ENCODE peak calls at places on chromosome 16, in seven cellular contexts. One of them, this sample, is unnamed.

GRCh38 chr16:20385844-20386832 is 18.4 kb downstream of the PDILT start:
- DNase-seq in NCI-H510A treated with DMSO at 0.1 percent for 48 hours: peak
- DNase-seq in cardiac fibroblast: peak
- DNase-seq in BE2C: peak
- DNase-seq in GOT3: no peak
- DNase-seq in activated naive CD4-positive, alpha-beta T cell treated with anti-CD3 and anti-CD28 coated beads for 36 hours: peak
- DNase-seq in stimulated activated CD8-positive, alpha-beta memory T cell treated with anti-CD3 and anti-CD28 coated beads, Interleukin-7, amount 100 ng/mL, for 1 hour: no peak
- DNase-seq in this sample: peak

GRCh38 chr16:68948230-68948910 is 105.0 kb downstream of the TANGO6 start:
- DNase-seq in NCI-H510A treated with DMSO at 0.1 percent for 48 hours: no peak
- DNase-seq in cardiac fibroblast: peak
- DNase-seq in BE2C: no peak
- DNase-seq in GOT3: no peak
- DNase-seq in activated naive CD4-positive, alpha-beta T cell treated with anti-CD3 and anti-CD28 coated beads for 36 hours: no peak
- DNase-seq in stimulated activated CD8-positive, alpha-beta memory T cell treated with anti-CD3 and anti-CD28 coated beads, Interleukin-7, amount 100 ng/mL, for 1 hour: no peak
- DNase-seq in this sample: no peak

GRCh38 chr16:86608301-86608747 is 30.0 kb downstream of the FOXL1 start:
- DNase-seq in NCI-H510A treated with DMSO at 0.1 percent for 48 hours: no peak
- DNase-seq in cardiac fibroblast: peak
- DNase-seq in BE2C: no peak
- DNase-seq in GOT3: no peak
- DNase-seq in activated naive CD4-positive, alpha-beta T cell treated with anti-CD3 and anti-CD28 coated beads for 36 hours: no peak
- DNase-seq in stimulated activated CD8-positive, alpha-beta memory T cell treated with anti-CD3 and anti-CD28 coated beads, Interleukin-7, amount 100 ng/mL, for 1 hour: no peak
- DNase-seq in this sample: no peak

GRCh38 chr16:9499921-9500593 is 408.6 kb downstream of the HAPSTR1 start:
- DNase-seq in NCI-H510A treated with DMSO at 0.1 percent for 48 hours: no peak
- DNase-seq in cardiac fibroblast: no peak
- DNase-seq in BE2C: no peak
- DNase-seq in GOT3: no peak
- DNase-seq in activated naive CD4-positive, alpha-beta T cell treated with anti-CD3 and anti-CD28 coated beads for 36 hours: no peak
- DNase-seq in stimulated activated CD8-positive, alpha-beta memory T cell treated with anti-CD3 and anti-CD28 coated beads, Interleukin-7, amount 100 ng/mL, for 1 hour: no peak
- DNase-seq in this sample: no peak

GRCh38 chr16:70610273-70611223 is 35.8 kb upstream of the IL34 start:
- DNase-seq in NCI-H510A treated with DMSO at 0.1 percent for 48 hours: no peak
- DNase-seq in cardiac fibroblast: no peak
- DNase-seq in BE2C: no peak
- DNase-seq in GOT3: no peak
- DNase-seq in activated naive CD4-positive, alpha-beta T cell treated with anti-CD3 and anti-CD28 coated beads for 36 hours: no peak
- DNase-seq in stimulated activated CD8-positive, alpha-beta memory T cell treated with anti-CD3 and anti-CD28 coated beads, Interleukin-7, amount 100 ng/mL, for 1 hour: no peak
- DNase-seq in this sample: no peak

GRCh38 chr16:73028263-73028662 is 19.7 kb downstream of the ZFHX3 start:
- DNase-seq in NCI-H510A treated with DMSO at 0.1 percent for 48 hours: no peak
- DNase-seq in cardiac fibroblast: no peak
- DNase-seq in BE2C: no peak
- DNase-seq in GOT3: no peak
- DNase-seq in activated naive CD4-positive, alpha-beta T cell treated with anti-CD3 and anti-CD28 coated beads for 36 hours: no peak
- DNase-seq in stimulated activated CD8-positive, alpha-beta memory T cell treated with anti-CD3 and anti-CD28 coated beads, Interleukin-7, amount 100 ng/mL, for 1 hour: no peak
- DNase-seq in this sample: no peak

GRCh38 chr16:80198265-80198994 is 342.4 kb upstream of the DYNLRB2 start:
- DNase-seq in NCI-H510A treated with DMSO at 0.1 percent for 48 hours: peak
- DNase-seq in cardiac fibroblast: peak
- DNase-seq in BE2C: no peak
- DNase-seq in GOT3: no peak
- DNase-seq in activated naive CD4-positive, alpha-beta T cell treated with anti-CD3 and anti-CD28 coated beads for 36 hours: no peak
- DNase-seq in stimulated activated CD8-positive, alpha-beta memory T cell treated with anti-CD3 and anti-CD28 coated beads, Interleukin-7, amount 100 ng/mL, for 1 hour: no peak
- DNase-seq in this sample: no peak

GRCh38 chr16:70430667-70431536 is 8.0 kb downstream of the ST3GAL2 start:
- DNase-seq in NCI-H510A treated with DMSO at 0.1 percent for 48 hours: no peak
- DNase-seq in cardiac fibroblast: no peak
- DNase-seq in BE2C: no peak
- DNase-seq in GOT3: no peak
- DNase-seq in activated naive CD4-positive, alpha-beta T cell treated with anti-CD3 and anti-CD28 coated beads for 36 hours: peak
- DNase-seq in stimulated activated CD8-positive, alpha-beta memory T cell treated with anti-CD3 and anti-CD28 coated beads, Interleukin-7, amount 100 ng/mL, for 1 hour: no peak
- DNase-seq in this sample: no peak

GRCh38 chr16:75089486-75090202 is 26.9 kb downstream of the LDHD start:
- DNase-seq in NCI-H510A treated with DMSO at 0.1 percent for 48 hours: no peak
- DNase-seq in cardiac fibroblast: no peak
- DNase-seq in BE2C: no peak
- DNase-seq in GOT3: no peak
- DNase-seq in activated naive CD4-positive, alpha-beta T cell treated with anti-CD3 and anti-CD28 coated beads for 36 hours: no peak
- DNase-seq in stimulated activated CD8-positive, alpha-beta memory T cell treated with anti-CD3 and anti-CD28 coated beads, Interleukin-7, amount 100 ng/mL, for 1 hour: no peak
- DNase-seq in this sample: no peak

GRCh38 chr16:84378567-84378966 is 10.2 kb downstream of the ATP2C2 start:
- DNase-seq in NCI-H510A treated with DMSO at 0.1 percent for 48 hours: no peak
- DNase-seq in cardiac fibroblast: no peak
- DNase-seq in BE2C: no peak
- DNase-seq in GOT3: no peak
- DNase-seq in activated naive CD4-positive, alpha-beta T cell treated with anti-CD3 and anti-CD28 coated beads for 36 hours: no peak
- DNase-seq in stimulated activated CD8-positive, alpha-beta memory T cell treated with anti-CD3 and anti-CD28 coated beads, Interleukin-7, amount 100 ng/mL, for 1 hour: no peak
- DNase-seq in this sample: no peak

GRCh38 chr16:85390511-85391174 is 222.5 kb upstream of the GSE1 start:
- DNase-seq in NCI-H510A treated with DMSO at 0.1 percent for 48 hours: peak
- DNase-seq in cardiac fibroblast: peak
- DNase-seq in BE2C: peak
- DNase-seq in GOT3: peak
- DNase-seq in activated naive CD4-positive, alpha-beta T cell treated with anti-CD3 and anti-CD28 coated beads for 36 hours: no peak
- DNase-seq in stimulated activated CD8-positive, alpha-beta memory T cell treated with anti-CD3 and anti-CD28 coated beads, Interleukin-7, amount 100 ng/mL, for 1 hour: no peak
- DNase-seq in this sample: peak